ENCODE peak calls at places on chromosomes 3 and 15, in nine cellular contexts. V, U, F, E, S, Q, R, P and I are unnamed samples. For H3K9me3, the result is how much of the 10 kb centered on the place peaks cover.

GRCh38 chr3:133627789-133628188 is 34.0 kb downstream of the TOPBP1 start:
- DNase-seq in V (no peak), U (no peak), F (no peak), E (no peak), S (no peak), Q (no peak), R (no peak), P (no peak), I (no peak)

GRCh38 chr3:118968640-118969039 is 66.0 kb downstream of the IGSF11 start:
- DNase-seq in V (no peak), U (no peak), F (no peak), E (no peak), S (no peak), Q (no peak), R (no peak), P (no peak), I (no peak)

GRCh38 chr3:58559586-58559985 is 17.6 kb downstream of the FAM107A start:
- DNase-seq in V (no peak), U (no peak), F (no peak), E (no peak), S (no peak), Q (no peak), R (no peak), P (no peak), I (peak)

GRCh38 chr3:107994954-107995715 is 95.7 kb downstream of the CD47 start:
- DNase-seq in V (no peak), U (no peak), F (no peak), E (no peak), S (no peak), Q (no peak), R (no peak), P (no peak), I (no peak)

GRCh38 chr15:79657722-79658121 is 225.6 kb downstream of the MINAR1 start:
- DNase-seq in V (no peak), U (no peak), F (no peak), E (peak), S (no peak), Q (no peak), R (peak), P (no peak), I (no peak)

GRCh38 chr3:190492966-190493365 is 20.9 kb upstream of the IL1RAP start:
- DNase-seq in V (no peak), U (no peak), F (no peak), E (no peak), S (no peak), Q (no peak), R (no peak), P (no peak), I (no peak)

GRCh38 chr3:12131351-12131750 is 27.4 kb downstream of the TIMP4 start:
- DNase-seq in V (no peak), U (no peak), F (no peak), E (no peak), S (no peak), Q (no peak), R (no peak), P (no peak), I (no peak)

GRCh38 chr3:48405343-48405881 is 24.5 kb downstream of the PLXNB1 start:
- DNase-seq in V (no peak), U (no peak), F (no peak), E (peak), S (peak), Q (peak), R (peak), P (peak), I (no peak)

DNA sequence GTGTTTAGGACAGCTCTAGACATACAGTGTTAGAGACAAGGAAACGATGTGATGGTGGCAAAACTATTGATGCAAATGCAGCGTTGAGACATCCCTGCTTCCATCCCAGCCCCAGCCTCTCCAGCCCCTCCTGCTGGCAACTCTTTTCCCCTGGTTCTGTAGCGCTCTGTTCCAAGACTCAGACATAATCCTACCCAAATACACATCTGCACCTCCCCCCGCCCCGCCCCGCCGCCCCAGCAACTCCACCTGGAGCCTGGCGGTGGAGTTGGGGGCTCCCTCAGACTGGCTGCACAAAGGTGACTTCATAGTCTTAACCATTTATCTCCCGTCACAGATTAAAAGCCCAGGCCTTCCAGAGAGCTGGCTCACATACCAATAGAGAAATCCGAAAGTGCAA is 7.2 kb upstream of the SEC22A start:
- DNase-seq in V (peak), U (peak), F (peak), E (no peak), S (no peak), Q (no peak), R (peak), P (no peak), I (no peak)
- TF ChIP-seq CTCF in V (peak), U (peak), F (peak), E (no peak), S (no peak), Q (no peak), R (peak), P (no peak), I (no peak)

DNA sequence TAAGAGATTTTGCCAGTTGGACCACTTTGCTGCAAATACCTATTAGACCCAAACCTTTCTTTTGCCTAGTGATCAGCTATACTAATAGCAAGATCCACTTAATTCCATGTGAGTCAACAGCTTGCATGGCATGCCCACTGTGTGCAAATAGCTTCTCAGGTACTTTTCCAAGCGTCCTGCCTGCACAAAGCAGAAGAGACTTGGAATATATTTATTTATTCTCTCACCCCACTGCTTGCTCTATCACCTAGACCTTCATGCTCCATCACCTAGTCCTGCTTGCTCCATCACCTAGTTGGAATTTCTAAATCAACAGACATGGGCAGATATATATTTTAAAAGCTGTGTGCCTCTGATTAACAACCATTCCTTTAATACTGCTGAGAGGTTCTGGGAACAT is 47.6 kb downstream of the MBNL1 start:
- DNase-seq in V (no peak), U (no peak), F (no peak), E (no peak), S (no peak), Q (no peak), R (no peak), P (no peak), I (no peak)
- H3K9me3 ChIP-seq in V (under half), U (under half), F (under half), E (under half), S (under half), Q (under half), R (under half), P (under half), I (under half)

GRCh38 chr3:153284282-153284938 is 122.4 kb downstream of the RAP2B start:
- DNase-seq in V (peak), U (peak), F (no peak), E (peak), S (no peak), Q (peak), R (no peak), P (no peak), I (no peak)
- TF ChIP-seq POLR2AphosphoS5 in V (peak), U (no peak), F (no peak), E (peak), S (no peak), Q (no peak), R (no peak), P (peak), I (no peak)

GRCh38 chr3:56930706-56931105 is 129.0 kb upstream of the ARHGEF3 start:
- DNase-seq in V (no peak), U (peak), F (no peak), E (no peak), S (no peak), Q (no peak), R (no peak), P (no peak), I (no peak)

GRCh38 chr3:56929809-56930615 is 128.3 kb upstream of the ARHGEF3 start:
- DNase-seq in V (no peak), U (peak), F (no peak), E (no peak), S (no peak), Q (no peak), R (no peak), P (no peak), I (no peak)

GRCh38 chr3:56928379-56929068 is 126.8 kb upstream of the ARHGEF3 start:
- DNase-seq in V (no peak), U (peak), F (no peak), E (no peak), S (no peak), Q (no peak), R (no peak), P (no peak), I (no peak)

GRCh38 chr3:56923546-56924224 is 121.9 kb upstream of the ARHGEF3 start:
- DNase-seq in V (peak), U (peak), F (no peak), E (peak), S (no peak), Q (no peak), R (peak), P (no peak), I (no peak)

GRCh38 chr3:56926513-56927282 is 124.9 kb upstream of the ARHGEF3 start:
- DNase-seq in V (no peak), U (peak), F (no peak), E (no peak), S (no peak), Q (no peak), R (no peak), P (no peak), I (no peak)
- TF ChIP-seq CTCF in V (no peak), U (no peak), F (no peak), E (no peak), S (no peak), Q (peak), R (no peak), P (no peak), I (no peak)

GRCh38 chr15:88756926-88757325 is 46.3 kb upstream of the ACAN start:
- DNase-seq in V (no peak), U (no peak), F (no peak), E (no peak), S (no peak), Q (no peak), R (no peak), P (no peak), I (no peak)
- H3K9me3 ChIP-seq in V (under half), U (under half), F (under half), E (under half), S (under half), Q (under half), R (under half), P (under half), I (under half)

DNA sequence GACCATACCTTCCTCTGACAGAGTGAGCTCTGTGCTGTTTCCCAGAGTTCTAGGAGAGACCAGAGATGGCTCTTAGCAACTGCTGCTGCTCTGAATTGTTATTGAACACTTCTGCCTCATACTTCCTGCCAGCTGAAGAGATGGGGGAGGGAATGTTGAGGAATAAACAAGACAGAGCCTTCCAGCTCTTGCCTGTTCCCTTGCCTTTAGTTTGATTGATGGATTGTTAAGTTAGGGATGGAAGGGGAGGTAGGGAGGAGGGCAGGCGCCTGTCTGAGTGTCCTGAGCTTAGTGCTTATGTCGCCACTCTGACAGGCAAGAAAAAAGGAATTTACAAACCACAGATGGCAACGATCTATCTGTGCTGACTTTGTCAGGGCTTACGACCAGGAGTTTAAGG is 42.8 kb downstream of the ZNF609 start:
- DNase-seq in V (no peak), U (peak), F (no peak), E (no peak), S (no peak), Q (no peak), R (no peak), P (no peak), I (no peak)
- TF ChIP-seq POLR2AphosphoS5 in V (peak), U (no peak), F (no peak), E (no peak), S (peak), Q (peak), R (no peak), P (no peak), I (no peak)

DNA sequence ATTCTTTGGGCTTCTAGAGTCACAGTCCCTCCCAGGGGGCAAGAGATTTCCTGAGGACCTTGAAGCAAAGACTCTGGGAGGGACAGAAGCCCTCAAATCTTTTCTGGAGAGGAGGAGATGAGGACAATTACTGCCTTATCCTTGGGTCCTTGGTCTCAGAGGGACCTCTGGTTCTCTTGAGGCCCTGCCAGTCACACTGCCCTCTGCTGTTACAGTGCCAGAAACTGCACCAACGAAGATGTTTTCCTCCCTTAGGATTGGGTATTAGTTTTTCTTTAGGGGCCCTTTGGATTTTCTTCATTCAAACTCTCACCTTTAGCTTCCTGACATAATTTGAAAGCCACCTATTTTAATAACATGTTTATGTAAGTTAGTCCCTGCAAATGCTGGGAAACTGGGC is 58.2 kb upstream of the SCN5A start:
- DNase-seq in V (no peak), U (no peak), F (no peak), E (no peak), S (no peak), Q (no peak), R (no peak), P (no peak), I (peak)
- TF ChIP-seq CTCF in V (no peak), U (peak), F (peak), E (no peak), S (no peak), Q (no peak), R (no peak), P (no peak), I (no peak)

GRCh38 chr3:197248341-197248740 is 50.1 kb downstream of the DLG1 start:
- DNase-seq in V (no peak), U (no peak), F (no peak), E (no peak), S (no peak), Q (no peak), R (no peak), P (no peak), I (no peak)

GRCh38 chr3:197242784-197243432 is 55.5 kb downstream of the DLG1 start:
- DNase-seq in V (no peak), U (no peak), F (no peak), E (no peak), S (no peak), Q (no peak), R (no peak), P (no peak), I (no peak)

GRCh38 chr3:197249542-197249941 is 48.9 kb downstream of the DLG1 start:
- DNase-seq in V (no peak), U (no peak), F (no peak), E (no peak), S (no peak), Q (no peak), R (no peak), P (no peak), I (no peak)

GRCh38 chr3:197241173-197241572 is 57.2 kb downstream of the DLG1 start:
- DNase-seq in V (no peak), U (no peak), F (no peak), E (no peak), S (no peak), Q (no peak), R (no peak), P (no peak), I (no peak)

DNA sequence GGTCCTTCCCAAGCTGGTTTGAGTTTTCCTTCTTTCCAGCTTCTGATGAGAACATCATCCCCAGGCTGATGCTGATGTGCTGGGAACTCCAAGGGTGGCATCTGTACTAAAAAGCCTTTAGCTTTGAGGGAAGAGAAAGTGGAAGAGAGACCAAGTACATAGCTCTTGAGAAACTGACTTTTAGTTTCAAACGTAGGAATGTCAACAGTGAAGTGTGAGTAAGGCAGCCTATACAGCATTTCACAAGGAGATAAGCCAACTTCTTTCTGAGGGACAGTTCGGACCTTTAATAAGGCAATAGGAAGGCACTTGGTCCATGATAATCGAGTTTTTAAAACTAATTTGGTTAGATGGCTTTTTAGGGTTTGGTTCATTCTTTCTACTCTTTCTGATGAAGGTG is 53.7 kb downstream of the DLG1 start:
- DNase-seq in V (no peak), U (no peak), F (no peak), E (no peak), S (no peak), Q (no peak), R (no peak), P (no peak), I (no peak)
- H3K9me3 ChIP-seq in V (half or more), U (under half), F (under half), E (under half), S (half or more), Q (under half), R (under half), P (under half), I (under half)